ENCODE peak calls at places on chromosomes 6 and 20, in five cellular contexts. A, G, Q, C and X are unnamed samples.

GRCh38 chr6:12203001-12203400 is 87.2 kb upstream of the EDN1 start:
- DNase-seq in A (no peak), G (no peak), Q (peak), C (no peak), X (no peak)

GRCh38 chr6:113860165-113860955 is 3.2 kb downstream of the MARCKS start:
- DNase-seq in A (no peak), G (no peak), Q (peak), C (no peak), X (no peak)

GRCh38 chr20:49320460-49320859 is 42.6 kb upstream of the ZNFX1 start:
- DNase-seq in A (no peak), G (no peak), Q (peak), C (peak), X (no peak)

GRCh38 chr20:19726126-19726525 is 31.9 kb upstream of the RIN2 start:
- DNase-seq in A (no peak), G (no peak), Q (no peak), C (no peak), X (no peak)

GRCh38 chr6:43389713-43390265 is 20.3 kb upstream of the ZNF318 start:
- DNase-seq in A (no peak), G (no peak), Q (no peak), C (no peak), X (no peak)

GRCh38 chr6:25193147-25193864 is 85.9 kb upstream of the CARMIL1 start:
- DNase-seq in A (no peak), G (no peak), Q (no peak), C (no peak), X (no peak)

GRCh38 chr20:63850689-63851547 is 10.4 kb upstream of the ABHD16B start:
- DNase-seq in A (peak), G (no peak), Q (no peak), C (no peak), X (no peak)

GRCh38 chr6:72911463-72912153 is 289.7 kb downstream of the KCNQ5 start:
- DNase-seq in A (no peak), G (no peak), Q (no peak), C (no peak), X (no peak)

GRCh38 chr20:17315491-17316231 is 88.8 kb downstream of the PCSK2 start:
- DNase-seq in A (no peak), G (no peak), Q (no peak), C (no peak), X (no peak)

GRCh38 chr20:46549188-46549967 is 1.1 kb downstream of the OCSTAMP start:
- DNase-seq in A (no peak), G (no peak), Q (no peak), C (no peak), X (no peak)

GRCh38 chr6:32785781-32786533 is 22.6 kb upstream of the HLA-DQB2 start:
- DNase-seq in A (no peak), G (peak), Q (peak), C (peak), X (no peak)

GRCh38 chr20:56995635-56996075 is 270.8 kb downstream of the BMP7 start:
- DNase-seq in A (peak), G (no peak), Q (peak), C (peak), X (no peak)

GRCh38 chr6:106496791-106497190 is 132.5 kb downstream of the RTN4IP1 start:
- DNase-seq in A (no peak), G (no peak), Q (no peak), C (no peak), X (no peak)

GRCh38 chr6:44043479-44044153 is 83.6 kb downstream of the MRPL14 start:
- DNase-seq in A (no peak), G (no peak), Q (no peak), C (no peak), X (no peak)

GRCh38 chr20:63625771-63626423 is 1.0 kb downstream of the GMEB2 start:
- DNase-seq in A (no peak), G (no peak), Q (peak), C (peak), X (no peak)

GRCh38 chr6:158629376-158630221 is 14.9 kb downstream of the DYNLT1 start:
- DNase-seq in A (no peak), G (peak), Q (peak), C (no peak), X (no peak)

GRCh38 chr6:131740161-131740560 is 29.3 kb upstream of the CTAGE9 start:
- DNase-seq in A (no peak), G (no peak), Q (no peak), C (no peak), X (no peak)

GRCh38 chr6:40856271-40856670 is 182.8 kb downstream of the UNC5CL start:
- DNase-seq in A (no peak), G (no peak), Q (no peak), C (no peak), X (no peak)

GRCh38 chr6:43570876-43571441 is 4.9 kb downstream of the XPO5 start:
- DNase-seq in A (no peak), G (no peak), Q (no peak), C (no peak), X (no peak)

GRCh38 chr20:57400262-57400701 is 9.1 kb downstream of the RBM38 start:
- DNase-seq in A (no peak), G (no peak), Q (no peak), C (peak), X (no peak)

GRCh38 chr20:17936791-17937687 is 31.6 kb downstream of the SNX5 start:
- DNase-seq in A (no peak), G (no peak), Q (no peak), C (no peak), X (no peak)

GRCh38 chr6:51139841-51140462 is 321.3 kb downstream of the TFAP2B start:
- DNase-seq in A (no peak), G (no peak), Q (no peak), C (no peak), X (no peak)

GRCh38 chr6:11064836-11065235 is 20.7 kb upstream of the ELOVL2 start:
- DNase-seq in A (no peak), G (no peak), Q (peak), C (no peak), X (no peak)

GRCh38 chr6:226516-227073 is 65.7 kb upstream of the DUSP22 start:
- DNase-seq in A (no peak), G (no peak), Q (no peak), C (no peak), X (no peak)

GRCh38 chr6:44000164-44000842 is 126.9 kb downstream of the MRPL14 start:
- DNase-seq in A (peak), G (no peak), Q (no peak), C (peak), X (no peak)

GRCh38 chr6:91754691-91755090 is 1167.8 kb upstream of the MAP3K7 start:
- DNase-seq in A (no peak), G (no peak), Q (no peak), C (no peak), X (no peak)

GRCh38 chr20:43691928-43692524 is 25.1 kb downstream of the MYBL2 start:
- DNase-seq in A (peak), G (peak), Q (peak), C (peak), X (no peak)

GRCh38 chr20:2521369-2522305 is 12.9 kb upstream of the ZNF343 start:
- DNase-seq in A (peak), G (peak), Q (peak), C (peak), X (no peak)

GRCh38 chr6:35370799-35371493 is 28.6 kb downstream of the PPARD start:
- DNase-seq in A (no peak), G (no peak), Q (no peak), C (peak), X (no peak)

GRCh38 chr6:144265390-144265789 is 19.7 kb upstream of the UTRN start:
- DNase-seq in A (no peak), G (no peak), Q (peak), C (peak), X (no peak)

GRCh38 chr6:16392010-16392409 is 153.6 kb downstream of the GMPR start:
- DNase-seq in A (no peak), G (no peak), Q (no peak), C (no peak), X (no peak)